ENCODE peak calls at places on chromosome 19, in five cellular contexts. T is mesendoderm; A is T-cell; H is kidney tubule cell; N is stimulated activated CD8-positive, alpha-beta memory T cell treated with anti-CD3 and anti-CD28 coated beads, Interleukin-15, amount 100 ng/mL, for 4 hours. F is an unnamed sample.

GRCh38 chr19:45498411-45499195 is at the start of gene PPM1N:
- DNase-seq in T (peak), A (peak), H (no peak), N (peak), F (no peak)

GRCh38 chr19:33464010-33464732 is 57.4 kb downstream of the PEPD start:
- DNase-seq in T (no peak), A (no peak), H (no peak), N (no peak), F (no peak)

GRCh38 chr19:45424191-45425058 is 708 bp upstream of the ERCC1 start:
- DNase-seq in T (peak), A (no peak), H (peak), N (no peak), F (peak)

GRCh38 chr19:10762656-10763055 is 44.8 kb downstream of the DNM2 start:
- DNase-seq in T (peak), A (peak), H (peak), N (no peak), F (peak)

GRCh38 chr19:10230155-10230903 is 802 bp downstream of the S1PR2 start:
- DNase-seq in T (peak), A (peak), H (no peak), N (peak), F (no peak)

GRCh38 chr19:36009633-36010379 is 1.2 kb upstream of the SYNE4 start:
- DNase-seq in T (no peak), A (no peak), H (no peak), N (no peak), F (no peak)

GRCh38 chr19:41701401-41702075 is 6.9 kb upstream of the CEACAM5 start:
- DNase-seq in T (no peak), A (no peak), H (peak), N (no peak), F (peak)

GRCh38 chr19:55251296-55252081 is 7.3 kb downstream of the PPP6R1 start:
- DNase-seq in T (no peak), A (no peak), H (peak), N (peak), F (no peak)

GRCh38 chr19:44822177-44822576 is 13.3 kb downstream of the BCAM start:
- DNase-seq in T (no peak), A (no peak), H (no peak), N (no peak), F (no peak)

GRCh38 chr19:11414544-11414943 is 4.6 kb downstream of the RGL3 start:
- DNase-seq in T (no peak), A (no peak), H (no peak), N (no peak), F (peak)

GRCh38 chr19:40607311-40607871 is 6.2 kb downstream of the LTBP4 start:
- DNase-seq in T (no peak), A (no peak), H (no peak), N (no peak), F (peak)

GRCh38 chr19:51365211-51366049 is 758 bp downstream of the ETFB start:
- DNase-seq in T (no peak), A (no peak), H (peak), N (no peak), F (no peak)

GRCh38 chr19:45730389-45731288 is at the start of gene FBXO46:
- DNase-seq in T (peak), A (peak), H (peak), N (peak), F (peak)

GRCh38 chr19:46297700-46298476 is 1.0 kb downstream of the HIF3A start:
- DNase-seq in T (no peak), A (no peak), H (no peak), N (no peak), F (no peak)

GRCh38 chr19:58559275-58560006 is 1.0 kb upstream of the UBE2M start:
- DNase-seq in T (peak), A (no peak), H (peak), N (peak), F (peak)

GRCh38 chr19:11422163-11423068 is 3.3 kb upstream of the RGL3 start:
- DNase-seq in T (peak), A (peak), H (peak), N (peak), F (peak)

GRCh38 chr19:45815501-45816216 is 551 bp upstream of the RSPH6A start:
- DNase-seq in T (peak), A (no peak), H (no peak), N (no peak), F (no peak)

GRCh38 chr19:53947624-53948023 is 15.1 kb upstream of the CACNG8 start:
- DNase-seq in T (peak), A (no peak), H (no peak), N (no peak), F (no peak)

GRCh38 chr19:34217952-34218817 is 36.2 kb upstream of the GARRE1 start:
- DNase-seq in T (no peak), A (peak), H (peak), N (peak), F (no peak)

GRCh38 chr19:1213391-1214286 is 8.1 kb downstream of the STK11 start:
- DNase-seq in T (no peak), A (peak), H (peak), N (no peak), F (no peak)

GRCh38 chr19:39936020-39936419 is 1.6 kb upstream of the FCGBP start:
- DNase-seq in T (no peak), A (no peak), H (no peak), N (no peak), F (no peak)

GRCh38 chr19:49749055-49749716 is 13.9 kb downstream of the TSKS start:
- DNase-seq in T (peak), A (no peak), H (no peak), N (no peak), F (no peak)

GRCh38 chr19:37902668-37903067 is 3.7 kb downstream of the WDR87 start:
- DNase-seq in T (peak), A (peak), H (peak), N (peak), F (peak)

GRCh38 chr19:45865269-45865948 is 1.3 kb downstream of the FOXA3 start:
- DNase-seq in T (no peak), A (no peak), H (no peak), N (no peak), F (no peak)

GRCh38 chr19:50542825-50543428 is 25.3 kb downstream of the LRRC4B start:
- DNase-seq in T (no peak), A (no peak), H (no peak), N (no peak), F (no peak)

GRCh38 chr19:33064778-33065550 is at the start of gene RHPN2:
- DNase-seq in T (peak), A (peak), H (peak), N (peak), F (peak)

GRCh38 chr19:47255947-47256687 is at the start of gene CCDC9:
- DNase-seq in T (peak), A (peak), H (peak), N (peak), F (peak)

GRCh38 chr19:55088021-55088451 is 12.4 kb downstream of the EPS8L1 start:
- DNase-seq in T (no peak), A (no peak), H (no peak), N (no peak), F (no peak)

GRCh38 chr19:55536951-55537740 is at the start of gene SBK2:
- DNase-seq in T (peak), A (no peak), H (no peak), N (no peak), F (no peak)

GRCh38 chr19:51354742-51355148 is 11.4 kb downstream of the ETFB start:
- DNase-seq in T (peak), A (peak), H (no peak), N (no peak), F (peak)

F was measured in HAP-1.